ENCODE peak calls at places on chromosomes 4 and X, in nine cellular contexts. K is Calu3; M is stimulated activated CD8-positive, alpha-beta memory T cell treated with anti-CD3 and anti-CD28 coated beads, Interleukin-7, amount 100 ng/mL, for 24 hours; O is COLO829; X is stimulated activated naive CD8-positive, alpha-beta T cell treated with anti-CD3 and anti-CD28 coated beads, Interleukin-15, amount 100 ng/mL, for 72 hours; T is activated CD8-positive, alpha-beta T cell treated with anti-CD3 and anti-CD28 coated beads for 36 hours; D is thyroid gland; Y is activated T-helper 1 cell treated with Interleukin-2 at 50 U/mL for 16 hours; S is mammary epithelial cell. Z is an unnamed sample.
A peak's percentile ranks its signal among the peaks of the same experiment; 100 is the strongest.

GRCh38 chr4:158313566-158313965 is 103.3 kb downstream of the TMEM144 start:
- DNase-seq in K (no peak), M (no peak), X (no peak), D (no peak), S (no peak), T (no peak), Y (no peak), O (no peak), Z (no peak)

GRCh38 chrX:34487364-34487763 is 169.7 kb downstream of the TMEM47 start:
- DNase-seq in T (no peak), O (no peak), D (no peak), Y (no peak), S (no peak), M (no peak), X (no peak), K (no peak), Z (no peak)

GRCh38 chr4:128394778-128395177 is 107.2 kb upstream of the PGRMC2 start:
- DNase-seq in O (no peak), X (no peak), T (no peak), K (no peak), D (no peak), S (peak; percentile 25), M (no peak), Y (no peak), Z (no peak)

GRCh38 chr4:187302456-187302855 is 578.8 kb upstream of the FAT1 start:
- DNase-seq in M (no peak), D (no peak), K (no peak), X (no peak), O (peak; percentile 20), S (no peak), T (no peak), Y (no peak), Z (no peak)

GRCh38 chrX:140141444-140142029 is 176.2 kb upstream of the CXorf66 start:
- DNase-seq in D (peak; percentile 21), X (peak; percentile 8), Y (no peak), T (peak; percentile 34), O (peak; percentile 19), K (peak; percentile 48), M (no peak), S (peak; percentile 8), Z (peak; percentile 44)

GRCh38 chr4:3193531-3194203 is 55.3 kb upstream of the MSANTD1 start:
- DNase-seq in O (no peak), D (no peak), Y (no peak), X (no peak), M (no peak), S (no peak), K (no peak), T (no peak), Z (no peak)

GRCh38 chrX:137044893-137045292 is 11.1 kb upstream of the GPR101 start:
- DNase-seq in Y (no peak), D (no peak), K (no peak), M (no peak), O (no peak), T (no peak), S (no peak), X (no peak), Z (no peak)

GRCh38 chr4:23333556-23333945 is 556.3 kb downstream of the PPARGC1A start:
- DNase-seq in D (no peak), M (no peak), K (no peak), Y (no peak), X (peak; percentile 35), T (peak; percentile 31), S (no peak), O (no peak), Z (no peak)

GRCh38 chr4:76705497-76705896 is 192.4 kb downstream of the SOWAHB start:
- DNase-seq in K (no peak), T (no peak), Y (no peak), O (no peak), S (no peak), X (no peak), M (no peak), D (no peak), Z (no peak)

GRCh38 chr4:85828295-85828910 is 353.5 kb downstream of the ARHGAP24 start:
- DNase-seq in O (no peak), M (no peak), S (peak; percentile 33), X (no peak), Y (no peak), K (no peak), D (no peak), T (no peak), Z (no peak)

GRCh38 chr4:76459291-76459723 is 24.3 kb downstream of the SHROOM3 start:
- DNase-seq in D (peak; percentile 44), X (no peak), T (no peak), S (peak; percentile 5), K (no peak), M (no peak), O (no peak), Y (no peak), Z (peak; percentile 97)

GRCh38 chrX:123077671-123078070 is 106.4 kb upstream of the GRIA3 start:
- DNase-seq in S (no peak), D (no peak), K (no peak), X (no peak), M (no peak), O (no peak), Y (no peak), T (no peak), Z (no peak)

GRCh38 chr4:146488495-146489174 is 33.1 kb downstream of the SLC10A7 start:
- DNase-seq in D (no peak), M (no peak), S (no peak), O (peak; percentile 79), K (peak; percentile 22), T (no peak), Y (no peak), X (no peak), Z (no peak)

GRCh38 chr4:127856485-127857447 is 23.9 kb upstream of the PLK4 start:
- DNase-seq in Y (no peak), K (peak; percentile 25), S (peak; percentile 94), D (peak; percentile 11), M (no peak), X (no peak), O (no peak), T (no peak), Z (peak; percentile 27)

GRCh38 chr4:86223472-86223871 is 136.4 kb downstream of the MAPK10 start:
- DNase-seq in Y (no peak), M (no peak), X (no peak), T (no peak), S (peak; percentile 19), O (peak; percentile 64), K (peak; percentile 49), D (peak; percentile 10), Z (peak; percentile 91)

GRCh38 chr4:23728393-23728792 is 161.5 kb downstream of the PPARGC1A start:
- DNase-seq in O (peak; percentile 56), D (no peak), K (no peak), M (no peak), S (peak; percentile 1), Y (no peak), X (no peak), T (no peak), Z (no peak)